ENCODE peak calls at places on chromosomes 1 and 21, in five cellular contexts. Q is activated CD4-positive, CD25-positive, alpha-beta regulatory T cell treated with anti-CD3 and anti-CD28 coated beads, Interleukin-2, amount 50 U/mL, for 72 hours; P is activated naive CD8-positive, alpha-beta T cell treated with anti-CD3 and anti-CD28 coated beads, Interleukin-2, amount 50 U/mL, for 24 hours; J is stimulated activated CD8-positive, alpha-beta memory T cell treated with anti-CD3 and anti-CD28 coated beads, Interleukin-15, amount 100 ng/mL, for 24 hours; R is kidney glomerular epithelial cell. G is an unnamed sample.

GRCh38 chr1:36705629-36706028 is 222.9 kb upstream of the CSF3R start:
- DNase-seq in Q (no peak), P (no peak), J (no peak), R (no peak), G (no peak)

GRCh38 chr1:51296379-51297357 is 33.7 kb downstream of the TTC39A start:
- DNase-seq in Q (peak), P (peak), J (peak), R (peak), G (peak)

GRCh38 chr21:39359382-39359781 is 10.5 kb upstream of the HMGN1 start:
- DNase-seq in Q (no peak), P (no peak), J (no peak), R (no peak), G (no peak)

GRCh38 chr1:84208935-84209334 is 64.9 kb downstream of the PRKACB start:
- DNase-seq in Q (no peak), P (no peak), J (no peak), R (peak), G (no peak)

GRCh38 chr21:31837613-31838390 is 35.0 kb upstream of the HUNK start:
- DNase-seq in Q (no peak), P (no peak), J (no peak), R (no peak), G (no peak)

GRCh38 chr1:12180315-12180714 is 13.5 kb downstream of the TNFRSF1B start:
- DNase-seq in Q (no peak), P (no peak), J (no peak), R (no peak), G (no peak)

GRCh38 chr1:247172956-247173355 is 1.1 kb upstream of the ZNF124 start:
- DNase-seq in Q (no peak), P (no peak), J (no peak), R (no peak), G (no peak)

GRCh38 chr21:44834951-44835646 is 17.2 kb upstream of the SUMO3 start:
- DNase-seq in Q (no peak), P (no peak), J (no peak), R (peak), G (no peak)

GRCh38 chr1:23422955-23423354 is 1.6 kb downstream of the TCEA3 start:
- DNase-seq in Q (no peak), P (no peak), J (no peak), R (no peak), G (no peak)

GRCh38 chr1:78840447-78841251 is 165.9 kb downstream of the ADGRL4 start:
- DNase-seq in Q (no peak), P (no peak), J (no peak), R (peak), G (no peak)

GRCh38 chr1:25821630-25822091 is 1.9 kb downstream of the MTFR1L start:
- DNase-seq in Q (no peak), P (no peak), J (no peak), R (peak), G (no peak)

GRCh38 chr1:14366361-14367018 is 232.0 kb upstream of the KAZN start:
- DNase-seq in Q (no peak), P (no peak), J (no peak), R (no peak), G (no peak)

GRCh38 chr1:172460901-172461315 is 17.0 kb upstream of the PIGC start:
- DNase-seq in Q (no peak), P (no peak), J (no peak), R (no peak), G (no peak)

GRCh38 chr1:212688338-212689047 is 11.1 kb downstream of the BATF3 start:
- DNase-seq in Q (no peak), P (no peak), J (no peak), R (no peak), G (no peak)

GRCh38 chr1:31576743-31577455 is 584 bp downstream of the TINAGL1 start:
- DNase-seq in Q (no peak), P (no peak), J (no peak), R (no peak), G (no peak)

GRCh38 chr1:32848354-32849063 is 22.2 kb downstream of the FNDC5 start:
- DNase-seq in Q (no peak), P (no peak), J (no peak), R (no peak), G (no peak)

GRCh38 chr1:55155522-55155921 is 59.6 kb downstream of the USP24 start:
- DNase-seq in Q (no peak), P (no peak), J (no peak), R (no peak), G (no peak)

GRCh38 chr1:11761988-11762406 is at the start of gene C1orf167:
- DNase-seq in Q (no peak), P (peak), J (no peak), R (no peak), G (no peak)

GRCh38 chr21:29638138-29638537 is 301.7 kb downstream of the GRIK1 start:
- DNase-seq in Q (no peak), P (no peak), J (no peak), R (no peak), G (no peak)

G was measured in mesothelial cell of epicardium.